ENCODE peak calls at places on chromosomes 4 and X, in four cellular contexts. Y is IMR-90, Q is K562, J is keratinocyte. H is an unnamed sample. For H3K9me1, the result is how much of the 10 kb centered on the place peaks cover.

GRCh38 chr4:28062562-28062961 is 1201.9 kb downstream of the STIM2 start:
- DNase-seq in Y (no peak), Q (no peak), J (no peak), H (no peak)

GRCh38 chrX:77679145-77679544 is 106.9 kb downstream of the ATRX start:
- DNase-seq in Y (no peak), J (no peak), Q (no peak), H (no peak)

GRCh38 chr4:183905593-183906485 is 732 bp downstream of the STOX2 start:
- DNase-seq in J (no peak), Y (peak), Q (no peak), H (peak)

GRCh38 chr4:145541266-145541770 is 59.7 kb downstream of the SMAD1 start:
- DNase-seq in Y (no peak), Q (no peak), J (no peak), H (no peak)

GRCh38 chr4:19993222-19993621 is 258.5 kb upstream of the SLIT2 start:
- DNase-seq in J (no peak), Q (no peak), Y (no peak), H (no peak)

GRCh38 chr4:77358315-77358928 is 201.4 kb downstream of the CCNG2 start:
- DNase-seq in Q (peak), J (no peak), Y (peak), H (peak)

GRCh38 chr4:186068581-186069402 is at the start of gene TLR3:
- DNase-seq in J (no peak), Q (no peak), Y (peak), H (peak)

GRCh38 chrX:65723706-65724105 is 56.3 kb downstream of the MSN start:
- DNase-seq in Q (no peak), J (no peak), Y (peak), H (peak)

GRCh38 chrX:55907968-55908607 is 190.5 kb downstream of the RRAGB start:
- DNase-seq in Y (no peak), Q (peak), J (no peak), H (peak)

GRCh38 chr4:4457803-4458550 is 71.1 kb downstream of the NSG1 start:
- DNase-seq in Y (peak), J (no peak), Q (no peak), H (peak)

GRCh38 chrX:122441451-122441850 is 742.6 kb upstream of the GRIA3 start:
- DNase-seq in J (no peak), Q (no peak), Y (no peak), H (no peak)

GRCh38 chrX:18920079-18920478 is 63.8 kb downstream of the PHKA2 start:
- DNase-seq in Y (no peak), Q (no peak), J (no peak), H (no peak)

GRCh38 chr4:154559141-154559841 is 3.5 kb upstream of the FGB start:
- DNase-seq in Q (peak), J (no peak), Y (peak), H (peak)

GRCh38 chrX:110992611-110993010 is 103.4 kb upstream of the PAK3 start:
- DNase-seq in Y (peak), Q (peak), J (no peak), H (no peak)

GRCh38 chr4:110108470-110108869 is 89.9 kb downstream of the ELOVL6 start:
- DNase-seq in Y (no peak), J (no peak), Q (no peak), H (no peak)

GRCh38 chr4:56424176-56424575 is 11.2 kb downstream of the PPAT start:
- DNase-seq in Y (no peak), J (no peak), Q (no peak), H (no peak)

GRCh38 chr4:1250921-1251772 is 2.2 kb upstream of the CTBP1 start:
- DNase-seq in Y (no peak), Q (no peak), J (no peak), H (no peak)

GRCh38 chr4:118356731-118357130 is 3.9 kb upstream of the PRSS12 start:
- DNase-seq in J (no peak), Y (peak), Q (no peak), H (no peak)

GRCh38 chrX:4043951-4044350 is 330.5 kb upstream of the PRKX start:
- DNase-seq in Y (no peak), Q (no peak), J (no peak), H (no peak)

GRCh38 chr4:56158483-56158882 is 209.7 kb downstream of the CEP135 start:
- DNase-seq in J (no peak), Q (no peak), Y (no peak), H (no peak)

GRCh38 chrX:45621356-45622041 is 420.8 kb upstream of the DIPK2B start:
- DNase-seq in Y (peak), Q (no peak), J (peak), H (peak)

GRCh38 chr4:39062094-39062493 is at the start of gene KLHL5:
- DNase-seq in J (no peak), Q (no peak), Y (no peak), H (no peak)

GRCh38 chr4:151711680-151712079 is 49.1 kb downstream of the GATB start:
- DNase-seq in J (no peak), Y (no peak), Q (no peak), H (no peak)

GRCh38 chr4:185101354-185101890 is 41.6 kb upstream of the SLC25A4 start:
- DNase-seq in Y (no peak), J (no peak), Q (no peak), H (no peak)

GRCh38 chrX:39508300-39508692 is 589.5 kb downstream of the BCOR start:
- DNase-seq in J (no peak), Q (no peak), Y (no peak), H (no peak)

GRCh38 chr4:137124278-137124932 is 407.9 kb downstream of the PCDH18 start:
- DNase-seq in J (no peak), Q (no peak), Y (peak), H (peak)

GRCh38 chrX:70253377-70254062 is 6.5 kb downstream of the P2RY4 start:
- DNase-seq in J (peak), Q (no peak), Y (peak), H (no peak)

GRCh38 chr4:47465008-47465407 is 1.5 kb upstream of the COMMD8 start:
- DNase-seq in J (no peak), Y (no peak), Q (no peak), H (no peak)

GRCh38 chr4:177901786-177902185 is 459.5 kb upstream of the AGA start:
- DNase-seq in Y (peak), J (no peak), Q (no peak), H (no peak)

DNA sequence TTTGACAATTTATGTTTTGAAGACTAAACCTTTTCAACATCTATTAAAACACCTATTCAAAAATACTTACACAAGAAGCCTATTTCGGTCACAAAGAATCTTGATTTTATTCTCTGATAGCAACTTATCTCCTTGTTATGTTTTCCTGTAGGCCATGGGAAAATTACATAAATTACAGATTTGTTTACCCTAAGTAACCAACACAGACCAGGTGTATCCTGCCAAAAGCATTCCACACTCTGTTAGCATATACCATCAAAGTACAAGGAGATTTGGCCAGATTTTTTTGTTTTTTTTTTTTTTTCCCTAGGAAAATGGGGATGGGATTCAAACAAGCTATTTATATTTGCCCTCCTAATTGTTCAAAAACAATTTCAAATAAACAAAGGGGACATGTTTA is 497.9 kb upstream of the MAGEB18 start:
- DNase-seq in J (no peak), Q (no peak), Y (no peak), H (peak)
- H3K9me1 ChIP-seq in J (under half), Q (under half), Y (under half), H (under half)

DNA sequence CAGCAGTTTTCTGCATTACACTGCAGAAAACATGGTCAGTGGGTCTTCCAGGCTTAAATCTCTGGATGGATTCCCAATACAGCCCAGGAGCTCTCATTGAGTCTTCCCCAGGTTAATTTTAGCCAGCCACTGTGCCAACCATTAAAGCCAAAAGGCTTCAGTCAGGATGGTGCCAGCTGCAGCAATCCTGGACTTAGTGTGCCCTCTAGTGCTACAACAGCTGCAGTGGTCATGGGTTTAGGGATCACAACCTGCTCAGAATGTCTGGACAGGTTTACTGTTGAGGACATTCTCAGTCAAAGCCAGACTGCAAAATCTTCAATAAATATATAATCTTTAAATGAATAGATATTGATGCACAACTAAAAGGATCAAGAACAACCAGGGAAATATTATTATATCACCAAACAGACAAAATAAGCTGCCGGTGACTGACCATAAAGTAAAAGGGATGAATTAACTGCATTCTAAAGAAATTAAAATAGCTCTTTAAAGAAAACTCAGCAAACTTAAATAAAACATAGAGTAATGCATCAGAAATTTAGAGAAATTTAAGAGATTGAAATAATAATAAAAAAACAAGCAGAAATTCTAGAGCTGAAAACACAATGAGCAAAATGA is 639.9 kb downstream of the SPOCK3 start:
- DNase-seq in J (no peak), Q (no peak), Y (no peak), H (no peak)
- TF ChIP-seq CTCF in J (peak), Q (no peak), Y (peak), H (no peak)

GRCh38 chr4:8702020-8702495 is 109.5 kb downstream of the CPZ start:
- DNase-seq in Y (no peak), Q (no peak), J (no peak), H (no peak)
- H3K9me1 ChIP-seq in Y (under half), Q (under half), J (under half), H (under half)

GRCh38 chr4:140281828-140282227 is 91.6 kb upstream of the SCOC start:
- DNase-seq in Q (no peak), Y (peak), J (no peak), H (peak)
- TF ChIP-seq CTCF in Q (no peak), Y (peak), J (no peak), H (no peak)

GRCh38 chr4:41819621-41820020 is 71.1 kb upstream of the PHOX2B start:
- DNase-seq in J (no peak), Y (no peak), Q (no peak), H (no peak)

GRCh38 chr4:41820473-41820872 is 71.9 kb upstream of the PHOX2B start:
- DNase-seq in Y (no peak), Q (no peak), J (no peak), H (no peak)

GRCh38 chr4:41822326-41822725 is 73.8 kb upstream of the PHOX2B start:
- DNase-seq in Q (no peak), Y (no peak), J (no peak), H (no peak)
- H3K9me1 ChIP-seq in Q (under half), Y (under half), J (under half), H (under half)

GRCh38 chrX:14504960-14505538 is 24.3 kb upstream of the GLRA2 start:
- DNase-seq in Y (no peak), J (no peak), Q (no peak), H (no peak)

GRCh38 chrX:14508025-14508690 is 21.2 kb upstream of the GLRA2 start:
- DNase-seq in Y (no peak), Q (no peak), J (no peak), H (no peak)

GRCh38 chrX:14505648-14506047 is 23.7 kb upstream of the GLRA2 start:
- DNase-seq in Q (no peak), Y (no peak), J (no peak), H (no peak)

GRCh38 chrX:14509325-14510057 is 19.8 kb upstream of the GLRA2 start:
- DNase-seq in Y (no peak), Q (no peak), J (no peak), H (no peak)

GRCh38 chrX:14506866-14507265 is 22.5 kb upstream of the GLRA2 start:
- DNase-seq in J (no peak), Q (no peak), Y (no peak), H (no peak)
- TF ChIP-seq CTCF in J (no peak), Q (no peak), Y (no peak), H (no peak)

DNA sequence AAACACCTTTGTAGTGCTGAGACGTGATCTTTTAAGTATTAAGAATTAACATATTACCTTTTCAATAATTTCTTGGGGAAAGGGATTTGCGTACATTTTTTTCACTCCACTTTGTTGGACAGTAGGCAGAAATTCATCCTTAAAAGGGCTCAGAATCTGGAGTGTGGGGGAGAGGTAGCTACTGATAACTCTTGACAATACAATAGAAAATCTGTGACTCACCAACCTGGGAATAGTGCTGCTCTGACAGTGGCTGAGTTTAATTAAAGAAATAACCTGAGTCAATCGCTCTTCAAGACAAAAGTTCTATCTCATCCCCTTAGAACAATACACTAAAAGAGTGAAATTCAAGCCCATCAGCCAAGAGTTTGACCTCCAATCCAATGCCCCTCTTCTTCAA is 60.2 kb downstream of the SLC9A7 start:
- DNase-seq in J (no peak), Y (no peak), Q (no peak), H (no peak)
- H3K9me1 ChIP-seq in J (under half), Y (under half), Q (under half), H (under half)

H was measured in endothelial cell of umbilical vein.